ENCODE peak calls at places on chromosome 19, in eight cellular contexts. X is tibial nerve; F is stimulated activated CD8-positive, alpha-beta memory T cell treated with anti-CD3 and anti-CD28 coated beads, Interleukin-4, amount 100 ng/mL, for 24 hours; I is mammary epithelial cell; D is stimulated activated CD4-positive, alpha-beta T cell treated with anti-CD3 and anti-CD28 coated beads, Interleukin-4, amount 100 ng/mL, for 1 hour; G is CD8-positive, alpha-beta memory T cell; A is activated gamma-delta T cell treated with Interleukin-2 at 50 U/mL for 16 hours; U is left ventricle myocardium inferior. L is an unnamed sample.

GRCh38 chr19:13104848-13105646 is 2.4 kb upstream of the LYL1 start:
- DNase-seq in U (no peak), X (no peak), A (peak; percentile 38), G (no peak), F (no peak), I (no peak), D (no peak), L (no peak)

GRCh38 chr19:8610041-8610927 is at the start of gene ADAMTS10:
- DNase-seq in G (peak; percentile 68), A (peak; percentile 42), U (peak; percentile 51), F (peak; percentile 22), X (no peak), I (no peak), D (peak; percentile 44), L (no peak)

GRCh38 chr19:37991841-37992248 is 84.8 kb downstream of the SIPA1L3 start:
- DNase-seq in D (no peak), F (no peak), U (no peak), A (no peak), G (no peak), I (peak; percentile 57), X (no peak), L (no peak)

GRCh38 chr19:31693131-31693700 is 344.0 kb upstream of the TSHZ3 start:
- DNase-seq in G (no peak), I (no peak), D (no peak), X (no peak), A (no peak), U (no peak), F (no peak), L (no peak)

GRCh38 chr19:5037936-5038335 is 69.0 kb downstream of the KDM4B start:
- DNase-seq in A (no peak), U (no peak), F (no peak), X (no peak), D (no peak), I (no peak), G (no peak), L (no peak)

GRCh38 chr19:27887946-27888345 is 1325.0 kb downstream of the UQCRFS1 start:
- DNase-seq in X (no peak), U (no peak), A (no peak), F (no peak), G (no peak), D (no peak), I (no peak), L (no peak)

GRCh38 chr19:47996230-47996727 is 1.8 kb downstream of the ELSPBP1 start:
- DNase-seq in X (no peak), A (no peak), I (no peak), G (no peak), D (no peak), U (no peak), F (no peak), L (no peak)

GRCh38 chr19:18436651-18437478 is 1.1 kb downstream of the ISYNA1 start:
- DNase-seq in I (no peak), X (no peak), F (peak; percentile 76), D (peak; percentile 68), U (peak; percentile 82), G (peak; percentile 87), A (peak; percentile 85), L (no peak)

GRCh38 chr19:3296446-3296845 is 69.9 kb upstream of the NFIC start:
- DNase-seq in I (no peak), X (no peak), A (no peak), G (no peak), U (no peak), D (no peak), F (no peak), L (no peak)

GRCh38 chr19:34155686-34156085 is 16.6 kb upstream of the LSM14A start:
- DNase-seq in A (no peak), U (no peak), X (no peak), G (no peak), I (no peak), D (no peak), F (no peak), L (no peak)

GRCh38 chr19:19539738-19540703 is 2.0 kb downstream of the CILP2 start:
- DNase-seq in A (peak; percentile 41), X (no peak), U (peak; percentile 65), D (peak; percentile 73), I (peak; percentile 25), F (peak; percentile 49), G (peak; percentile 36), L (no peak)

GRCh38 chr19:7849631-7850428 is 19.8 kb downstream of the EVI5L start:
- DNase-seq in A (no peak), F (no peak), D (no peak), I (no peak), U (no peak), G (no peak), X (no peak), L (no peak)

L was measured in smooth muscle cell of the brain vasculature.